ENCODE peak calls at places on chromosomes 7 and 10, in five cellular contexts. Y, G, N, C and H are unnamed samples. For H3K4me1, the result is how much of the 10 kb centered on the place peaks cover.

GRCh38 chr7:120996333-120996982 is 7.9 kb downstream of the CPED1 start:
- DNase-seq in N (no peak), C (peak), Y (peak), G (peak), H (peak)

GRCh38 chr10:122152544-122152943 is 118.6 kb upstream of the BTBD16 start:
- DNase-seq in G (no peak), C (peak), Y (no peak), N (peak), H (no peak)

GRCh38 chr7:44172803-44173424 is 16.3 kb downstream of the GCK start:
- DNase-seq in N (no peak), Y (no peak), C (no peak), G (no peak), H (no peak)

GRCh38 chr10:62063795-62064472 is 162.4 kb downstream of the ARID5B start:
- DNase-seq in N (no peak), G (no peak), Y (no peak), C (peak), H (no peak)

GRCh38 chr10:100364735-100365391 is 17.8 kb downstream of the SCD start:
- DNase-seq in G (peak), N (peak), Y (no peak), C (peak), H (peak)

GRCh38 chr10:79048639-79049550 is 19.9 kb upstream of the ZMIZ1 start:
- DNase-seq in G (no peak), Y (no peak), C (peak), N (peak), H (peak)

GRCh38 chr10:49023071-49023470 is 83.4 kb upstream of the LRRC18 start:
- DNase-seq in N (no peak), C (no peak), G (no peak), Y (no peak), H (no peak)

GRCh38 chr7:156096806-156097538 is 284.7 kb upstream of the SHH start:
- DNase-seq in G (no peak), C (no peak), Y (peak), N (no peak), H (no peak)

GRCh38 chr7:69732203-69732602 is 133.9 kb downstream of the AUTS2 start:
- DNase-seq in N (no peak), C (no peak), Y (no peak), G (peak), H (no peak)

DNA sequence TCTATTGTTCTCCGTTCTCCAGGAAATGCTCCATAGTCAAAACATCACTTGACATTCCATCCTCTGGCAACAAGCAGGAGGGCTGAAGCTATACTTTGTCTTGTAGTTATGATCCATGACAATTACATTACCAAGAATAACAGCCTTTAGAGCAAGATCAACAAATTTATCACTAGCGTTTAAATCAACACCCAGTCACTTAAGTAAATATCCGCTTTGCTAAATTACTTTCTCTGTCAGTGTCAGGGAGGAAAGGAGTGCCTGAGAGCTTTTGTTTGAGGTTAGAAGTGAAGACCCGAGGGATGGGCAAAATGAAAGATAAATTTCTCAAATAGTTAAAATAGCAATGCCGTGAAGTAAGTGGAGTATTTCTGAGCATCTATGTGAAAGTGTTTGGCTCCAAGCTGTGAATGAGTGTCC is 236.1 kb upstream of the BMPER start:
- DNase-seq in C (no peak), G (no peak), Y (no peak), N (no peak), H (no peak)
- H3K4me1 ChIP-seq in C (under half), G (under half), Y (under half), N (under half), H (under half)

GRCh38 chr10:103564799-103565365 is 71.4 kb downstream of the NEURL1 start:
- DNase-seq in Y (no peak), G (no peak), N (peak), C (no peak), H (no peak)

GRCh38 chr10:103568505-103568904 is 75.0 kb downstream of the NEURL1 start:
- DNase-seq in N (no peak), G (no peak), Y (no peak), C (no peak), H (no peak)

GRCh38 chr10:103564116-103564501 is 70.6 kb downstream of the NEURL1 start:
- DNase-seq in Y (no peak), G (no peak), C (no peak), N (peak), H (no peak)

GRCh38 chr10:103563231-103564115 is 70.0 kb downstream of the NEURL1 start:
- DNase-seq in Y (no peak), C (no peak), N (peak), G (no peak), H (no peak)

GRCh38 chr10:103566536-103566935 is 73.0 kb downstream of the NEURL1 start:
- DNase-seq in G (no peak), Y (no peak), N (no peak), C (no peak), H (no peak)
- H3K4me1 ChIP-seq in G (under half), Y (under half), N (under half), C (under half), H (under half)

DNA sequence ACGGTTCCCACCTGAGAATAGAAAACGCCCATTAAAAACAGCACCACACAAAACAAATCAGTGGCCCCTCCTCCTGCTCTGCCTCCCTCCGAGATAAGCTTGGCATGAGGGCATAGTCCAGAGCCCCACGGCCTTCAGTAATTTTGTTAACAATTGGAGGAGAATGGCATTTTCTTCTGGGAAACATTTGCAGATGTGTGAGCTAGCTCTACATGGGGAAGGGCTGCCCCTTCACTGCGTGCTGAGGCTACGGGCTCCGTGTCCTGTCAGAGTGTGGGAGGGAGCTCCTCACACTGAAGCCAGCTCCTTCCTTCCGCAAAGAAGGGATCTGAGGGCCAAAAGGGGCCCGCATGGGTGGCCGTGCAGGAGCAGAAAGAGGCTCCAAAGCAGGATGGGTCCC is 15.2 kb downstream of the GRK5 start:
- DNase-seq in G (peak), Y (no peak), C (no peak), N (no peak), H (no peak)
- H3K4me1 ChIP-seq in G (under half), Y (under half), C (half or more), N (under half), H (under half)

DNA sequence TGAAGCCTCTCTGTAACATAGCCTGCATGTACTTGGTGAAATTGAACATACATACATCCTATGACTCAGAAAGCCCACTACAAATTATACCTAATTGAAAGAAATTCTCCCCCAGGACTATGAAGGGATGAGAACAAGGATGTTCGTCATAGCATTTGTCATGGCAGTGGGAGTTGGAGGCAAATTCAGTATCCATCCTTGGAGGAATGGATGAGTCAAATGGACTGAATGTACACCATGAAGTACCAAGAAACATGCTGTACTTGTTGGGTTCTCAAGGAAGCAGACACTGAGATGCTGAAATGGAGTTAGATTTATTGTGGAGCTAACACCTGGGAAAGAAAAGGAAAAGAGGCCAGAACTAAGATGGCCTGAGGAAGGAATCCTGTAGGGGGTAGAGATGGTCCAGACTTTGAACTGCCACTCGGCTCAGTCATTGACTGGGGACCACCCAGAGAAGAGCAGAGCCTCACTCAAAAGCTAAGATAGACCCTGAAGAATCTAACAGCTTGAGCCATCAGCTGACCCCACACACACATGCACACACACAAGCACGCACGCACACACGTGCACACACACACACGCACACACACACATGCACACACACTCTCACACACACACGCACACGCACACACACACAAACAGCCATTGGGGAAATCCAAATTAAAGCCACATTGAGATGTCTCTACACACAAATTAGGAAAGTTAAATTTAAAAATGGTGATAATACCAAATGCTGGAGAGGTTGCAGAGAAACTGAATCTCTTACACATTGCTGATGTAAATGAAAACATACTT is 22.3 kb downstream of the AOC1 start:
- DNase-seq in G (no peak), N (no peak), Y (no peak), C (no peak), H (no peak)
- H3K4me1 ChIP-seq in G (under half), N (under half), Y (under half), C (under half), H (under half)

GRCh38 chr10:103770139-103770538 is 85.2 kb downstream of the SH3PXD2A start:
- DNase-seq in N (no peak), Y (no peak), G (no peak), C (no peak), H (no peak)
- H3K4me1 ChIP-seq in N (under half), Y (under half), G (under half), C (under half), H (under half)

GRCh38 chr10:33129987-33130386 is 172.0 kb upstream of the ITGB1 start:
- DNase-seq in C (no peak), G (no peak), N (no peak), Y (no peak), H (no peak)
- H3K4me1 ChIP-seq in C (under half), G (under half), N (under half), Y (under half), H (under half)

GRCh38 chr10:64041185-64041988 is 520.2 kb downstream of the REEP3 start:
- DNase-seq in G (peak), C (peak), Y (peak), N (peak), H (peak)
- H3K4me1 ChIP-seq in G (under half), C (under half), Y (under half), N (under half), H (under half)